ENCODE peak calls at places on chromosomes 13 and 19, in ten cellular contexts. K, U, O, Z, H, F, D, G, M and S are unnamed samples.

GRCh38 chr19:50928841-50929240 is 17.6 kb upstream of the KLK4 start:
- DNase-seq in M (no peak), U (no peak), G (peak; percentile 50), Z (no peak), H (no peak), O (no peak), F (no peak), D (no peak), K (no peak), S (no peak)

GRCh38 chr13:101289764-101290163 is 126.5 kb downstream of the NALCN start:
- DNase-seq in G (peak; percentile 85), U (peak; percentile 87), H (peak; percentile 2), D (no peak), O (no peak), K (peak; percentile 73), Z (no peak), M (no peak), F (peak; percentile 10), S (no peak)

GRCh38 chr13:48511621-48512232 is 21.2 kb downstream of the RCBTB2 start:
- DNase-seq in Z (no peak), U (no peak), O (no peak), M (no peak), G (no peak), D (no peak), K (no peak), F (no peak), H (no peak), S (no peak)

GRCh38 chr13:41273806-41274441 is 10.5 kb upstream of the MTRF1 start:
- DNase-seq in O (no peak), H (no peak), G (peak; percentile 28), D (no peak), F (no peak), M (no peak), K (no peak), Z (no peak), U (no peak), S (no peak)

GRCh38 chr13:27792393-27793218 is at the start of gene GSX1:
- DNase-seq in M (peak; percentile 64), H (peak; percentile 63), F (no peak), K (peak; percentile 95), U (peak; percentile 96), D (peak; percentile 69), G (peak; percentile 87), O (no peak), Z (peak; percentile 85), S (no peak)

GRCh38 chr13:45439781-45440462 is 21.7 kb upstream of the SLC25A30 start:
- DNase-seq in D (peak; percentile 9), G (no peak), Z (no peak), K (no peak), H (no peak), M (no peak), F (no peak), U (no peak), O (no peak), S (no peak)

GRCh38 chr19:39119830-39120229 is 5.8 kb upstream of the PAK4 start:
- DNase-seq in D (no peak), U (no peak), O (no peak), F (no peak), H (no peak), K (no peak), Z (no peak), G (no peak), M (no peak), S (no peak)

GRCh38 chr19:16541526-16542044 is 652 bp downstream of the CHERP start:
- DNase-seq in G (no peak), O (no peak), M (no peak), F (no peak), Z (no peak), U (peak; percentile 51), K (peak; percentile 50), H (no peak), D (no peak), S (no peak)

GRCh38 chr19:18847516-18848463 is 16.0 kb downstream of the UPF1 start:
- DNase-seq in O (no peak), H (no peak), D (no peak), G (no peak), K (no peak), Z (peak; percentile 80), U (no peak), F (no peak), M (no peak), S (no peak)

GRCh38 chr19:4061178-4061682 is 5.5 kb downstream of the ZBTB7A start:
- DNase-seq in U (no peak), O (no peak), M (peak; percentile 98), K (no peak), F (peak; percentile 79), D (peak; percentile 91), H (no peak), Z (peak; percentile 95), G (no peak), S (peak; percentile 90)

GRCh38 chr19:51366999-51367564 is 894 bp upstream of the ETFB start:
- DNase-seq in H (no peak), K (peak; percentile 30), G (no peak), M (no peak), F (no peak), Z (no peak), O (no peak), U (no peak), D (no peak), S (no peak)

GRCh38 chr19:9848060-9848459 is 12.9 kb downstream of the PIN1 start:
- DNase-seq in Z (no peak), M (no peak), F (peak; percentile 29), D (no peak), K (peak; percentile 35), O (no peak), H (no peak), G (peak; percentile 42), U (peak; percentile 65), S (no peak)
- H3K4me3 ChIP-seq in Z (no peak overlapping the region), M (no peak overlapping the region), F (no peak overlapping the region), D (no peak overlapping the region), K (no peak overlapping the region), O (no peak overlapping the region), H (no peak overlapping the region), G (no peak overlapping the region), U (no peak overlapping the region), S (no peak overlapping the region)

GRCh38 chr19:13083008-13083404 is 19.7 kb downstream of the LYL1 start:
- DNase-seq in D (no peak), G (no peak), U (no peak), K (no peak), F (no peak), H (no peak), Z (no peak), O (no peak), M (no peak), S (no peak)
- H3K27ac ChIP-seq in D (peak overlapping the region; percentile 94), G (no peak overlapping the region), U (no peak overlapping the region), K (no peak overlapping the region), F (no peak overlapping the region), H (no peak overlapping the region), Z (no peak overlapping the region), O (peak overlapping the region; percentile 61), M (no peak overlapping the region), S (peak overlapping the region; percentile 78)

DNA sequence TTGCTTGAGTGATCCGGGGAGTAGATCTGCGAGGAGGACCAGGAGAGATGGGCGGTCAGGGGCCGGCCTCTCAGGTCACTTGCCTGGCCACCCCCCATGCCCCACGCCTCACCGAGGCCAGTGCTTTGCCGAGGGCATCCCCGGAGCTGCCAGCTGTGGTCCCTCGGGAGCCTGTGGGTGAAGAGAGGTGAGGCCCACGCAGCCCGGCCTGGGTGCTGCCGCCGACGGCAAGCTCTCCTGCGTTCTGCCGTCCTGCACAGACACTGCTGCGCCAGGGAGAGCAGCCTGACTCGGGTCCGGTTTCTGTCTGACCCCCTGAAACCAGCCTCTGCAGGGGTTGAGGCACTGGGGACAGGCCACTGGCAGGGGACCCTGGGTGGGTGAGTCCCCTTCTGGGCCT is 15.8 kb upstream of the UQCR11 start:
- DNase-seq in D (no peak), O (no peak), H (no peak), U (no peak), K (no peak), F (no peak), G (no peak), M (no peak), Z (no peak), S (no peak)
- H3K36me3 ChIP-seq in D (peaks cover 63% of the 10 kb centered on the region), O (peaks cover 8% of the 10 kb centered on the region), H (peaks cover 75% of the 10 kb centered on the region), U (no peaks in the 10 kb centered on the region), K (peaks cover 11% of the 10 kb centered on the region), F (no peaks in the 10 kb centered on the region), G (peaks cover 22% of the 10 kb centered on the region), M (no peaks in the 10 kb centered on the region), Z (no peaks in the 10 kb centered on the region), S (no peaks in the 10 kb centered on the region)

DNA sequence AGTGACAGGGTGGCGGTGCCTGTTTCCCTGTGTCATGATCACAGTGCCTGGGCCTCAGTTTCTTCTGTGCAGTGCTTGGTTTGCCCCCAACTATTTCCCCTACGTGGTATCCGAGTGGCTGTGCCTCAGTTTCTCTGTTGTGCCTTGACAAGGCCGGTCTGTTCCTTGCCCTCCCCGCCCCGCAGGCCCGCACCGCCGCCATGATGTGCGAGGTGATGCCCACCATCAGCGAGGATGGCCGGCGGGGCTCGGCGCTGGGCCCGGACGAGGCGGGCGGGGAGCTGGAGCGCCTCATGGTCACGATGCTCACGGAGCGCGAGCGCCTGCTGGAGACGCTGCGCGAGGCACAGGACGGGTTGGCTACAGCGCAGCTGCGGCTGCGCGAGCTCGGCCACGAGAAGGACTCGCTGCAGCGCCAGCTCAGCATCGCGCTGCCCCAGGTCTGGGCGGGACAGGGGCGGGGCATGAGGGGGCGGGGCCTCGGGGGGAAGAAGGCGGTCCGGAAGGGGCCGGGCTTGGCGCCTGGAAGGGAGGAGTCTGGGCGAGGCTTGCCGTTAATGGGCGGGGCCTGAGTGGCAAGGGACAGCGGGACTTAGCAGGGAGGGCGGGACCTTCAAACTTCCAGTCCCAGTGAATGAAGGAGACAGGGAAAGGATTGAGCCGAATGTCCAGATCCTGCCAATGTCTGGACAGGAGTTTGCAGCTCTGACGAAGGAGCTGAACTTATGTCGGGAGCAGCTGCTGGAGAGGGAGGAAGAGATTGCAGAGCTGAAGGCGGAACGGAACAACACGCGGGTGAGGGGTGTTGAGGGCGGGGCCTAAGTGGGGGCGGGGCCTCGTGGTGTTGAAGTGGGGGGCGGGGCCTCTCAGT is 8.6 kb downstream of the PPFIA3 start:
- DNase-seq in O (peak; percentile 70), G (peak; percentile 98), D (peak; percentile 97), H (no peak), K (peak; percentile 99), M (peak; percentile 99), Z (peak; percentile 99), U (peak; percentile 97), F (peak; percentile 97), S (no peak)
- H3K4me3 ChIP-seq in O (peak overlapping the region; percentile 32), G (peak overlapping the region; percentile 31), D (peak overlapping the region; percentile 53), H (peak overlapping the region; percentile 62), K (peak overlapping the region; percentile 14), M (peak overlapping the region; percentile 45), Z (no peak overlapping the region), U (peak overlapping the region; percentile 39), F (peak overlapping the region; percentile 50), S (peak overlapping the region; percentile 38)

GRCh38 chr19:40486017-40486416 is 19.2 kb downstream of the SPTBN4 start:
- DNase-seq in Z (no peak), D (no peak), U (no peak), K (no peak), G (no peak), F (no peak), O (no peak), H (no peak), M (no peak), S (no peak)
- H3K27ac ChIP-seq in Z (no peak overlapping the region), D (no peak overlapping the region), U (no peak overlapping the region), K (no peak overlapping the region), G (no peak overlapping the region), F (no peak overlapping the region), O (no peak overlapping the region), H (no peak overlapping the region), M (no peak overlapping the region), S (no peak overlapping the region)

GRCh38 chr13:98858206-98858605 is 105.7 kb upstream of the SLC15A1 start:
- DNase-seq in H (no peak), F (no peak), Z (no peak), O (no peak), D (no peak), K (no peak), M (no peak), U (no peak), G (no peak), S (no peak)
- H3K36me3 ChIP-seq in H (no peaks in the 10 kb centered on the region), F (peaks cover 30% of the 10 kb centered on the region), Z (no peaks in the 10 kb centered on the region), O (peaks cover 18% of the 10 kb centered on the region), D (peaks cover 44% of the 10 kb centered on the region), K (peaks cover 10% of the 10 kb centered on the region), M (no peaks in the 10 kb centered on the region), U (no peaks in the 10 kb centered on the region), G (no peaks in the 10 kb centered on the region), S (peaks cover 49% of the 10 kb centered on the region)